ENCODE peak calls at places on chromosomes 12 and 14, in nine cellular contexts. R is right lobe of liver, I is HepG2, V is endothelial cell of umbilical vein, Z is spleen, D is stomach, L is transverse colon, P is tibial nerve, E is uterus. H is an unnamed sample. For H3K27me3, the result is how much of the 10 kb centered on the place peaks cover.

GRCh38 chr12:38056701-38057689 is 259.6 kb upstream of the ALG10B start:
- DNase-seq in V (no peak), E (no peak), L (no peak), R (no peak), Z (no peak), I (no peak), D (no peak), P (no peak), H (no peak)

GRCh38 chr12:119183942-119184695 is 5.4 kb downstream of the HSPB8 start:
- DNase-seq in I (no peak), L (no peak), E (no peak), D (no peak), P (no peak), R (no peak), Z (no peak), V (no peak), H (peak)

GRCh38 chr14:32662234-32662633 is 276.4 kb upstream of the NPAS3 start:
- DNase-seq in I (no peak), Z (no peak), L (no peak), R (no peak), P (no peak), V (no peak), E (no peak), D (no peak), H (no peak)

GRCh38 chr12:122097641-122098364 is 19.2 kb downstream of the MLXIP start:
- DNase-seq in L (peak), E (no peak), I (peak), V (peak), P (no peak), Z (no peak), D (peak), R (peak), H (peak)

GRCh38 chr12:104460973-104461693 is 4.4 kb downstream of the CHST11 start:
- DNase-seq in V (peak), E (no peak), R (no peak), L (no peak), D (no peak), P (no peak), Z (no peak), I (no peak), H (no peak)

GRCh38 chr14:102500190-102500661 is 9.3 kb downstream of the ANKRD9 start:
- DNase-seq in I (no peak), V (peak), D (no peak), R (no peak), L (peak), Z (no peak), E (peak), P (no peak), H (peak)

GRCh38 chr12:65868133-65868705 is 43.9 kb downstream of the HMGA2 start:
- DNase-seq in Z (no peak), R (no peak), P (no peak), L (no peak), E (no peak), V (peak), I (no peak), D (no peak), H (no peak)

GRCh38 chr12:67522222-67522621 is 126.3 kb upstream of the DYRK2 start:
- DNase-seq in R (no peak), E (no peak), V (no peak), I (no peak), L (no peak), D (no peak), P (no peak), Z (no peak), H (no peak)

GRCh38 chr12:45216297-45216982 is 545 bp downstream of the ANO6 start:
- DNase-seq in L (peak), R (peak), Z (peak), P (no peak), V (peak), I (peak), E (peak), D (peak), H (peak)

GRCh38 chr12:45214071-45214470 is 1.8 kb upstream of the ANO6 start:
- DNase-seq in E (no peak), R (no peak), V (no peak), P (no peak), Z (no peak), D (no peak), I (no peak), L (no peak), H (no peak)

GRCh38 chr12:45216983-45217485 is 1.1 kb downstream of the ANO6 start:
- DNase-seq in R (no peak), I (no peak), Z (no peak), E (no peak), V (no peak), D (no peak), P (no peak), L (no peak), H (no peak)

GRCh38 chr12:45214739-45215418 is 1.0 kb upstream of the ANO6 start:
- DNase-seq in D (no peak), P (no peak), R (no peak), I (no peak), L (no peak), E (peak), Z (no peak), V (peak), H (no peak)

GRCh38 chr12:45215419-45216296 is at the start of gene ANO6:
- DNase-seq in I (peak), R (peak), V (peak), E (peak), L (peak), P (peak), Z (peak), D (peak), H (peak)
- TF ChIP-seq POLR2A in I (peak), R (peak), V (peak), E (peak), L (peak), P (peak), Z (peak), D (peak), H (peak)

DNA sequence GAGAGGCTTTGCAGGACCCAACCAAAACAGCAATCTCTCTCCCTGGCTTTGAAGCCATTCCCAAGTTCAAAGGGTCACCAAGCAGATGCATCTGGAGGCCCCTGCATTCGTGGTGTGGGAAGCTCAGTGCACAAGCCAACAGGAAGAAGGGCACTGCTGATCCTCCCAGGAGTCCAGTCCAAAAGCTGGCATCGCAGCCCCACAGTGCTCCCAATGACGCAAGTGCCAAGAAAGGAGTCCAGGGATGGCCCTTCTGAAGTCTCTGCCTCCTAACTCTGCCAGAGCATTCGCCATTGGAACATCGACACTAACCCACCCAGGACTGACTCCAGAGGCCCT is 25.1 kb downstream of the PXN start:
- DNase-seq in P (no peak), Z (no peak), D (no peak), E (no peak), L (no peak), V (peak), I (no peak), R (no peak), H (no peak)
- H3K27ac ChIP-seq in P (peak), Z (peak), D (no peak), E (peak), L (peak), V (peak), I (no peak), R (no peak), H (no peak)

DNA sequence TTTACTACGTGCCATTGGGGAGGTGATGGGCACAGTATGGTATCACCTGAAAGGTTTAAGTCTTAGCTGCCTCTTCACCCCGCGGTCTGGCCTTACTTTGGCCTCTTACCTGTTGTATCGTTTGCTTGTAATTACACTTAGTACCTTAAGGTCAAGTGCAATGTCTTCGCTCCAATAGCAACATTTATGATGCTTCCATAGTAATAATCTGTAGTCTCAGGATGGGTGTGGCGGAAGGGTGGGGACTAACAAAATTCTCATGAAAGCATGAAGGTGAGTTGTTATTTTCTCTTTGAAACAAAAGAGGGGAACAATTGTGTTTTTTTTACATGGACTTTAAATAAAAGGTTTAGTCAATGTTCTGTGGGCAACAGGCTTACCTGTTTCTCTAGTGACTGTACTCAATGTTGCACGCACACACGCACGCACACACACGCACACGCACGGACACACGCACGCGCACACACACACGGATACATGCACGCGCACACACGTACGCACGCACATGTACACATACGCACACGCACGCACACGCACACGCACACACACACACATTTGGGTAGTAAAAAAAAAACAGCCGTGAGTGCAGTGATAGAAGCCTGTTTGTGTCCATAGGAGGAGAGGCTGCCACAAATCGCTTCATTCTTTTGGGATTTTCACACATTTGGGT is 91.4 kb downstream of the DNAH10 start:
- DNase-seq in P (no peak), E (no peak), Z (no peak), D (no peak), R (no peak), V (no peak), L (peak), I (no peak), H (no peak)
- H3K27me3 ChIP-seq in P (under half), E (under half), Z (under half), D (under half), R (under half), V (under half), L (under half), I (under half), H (under half)

GRCh38 chr12:2691340-2692111 is 103.2 kb upstream of the FKBP4 start:
- DNase-seq in R (no peak), V (no peak), Z (peak), P (no peak), L (peak), D (no peak), E (no peak), I (no peak), H (no peak)
- TF ChIP-seq POLR2A in R (no peak), V (no peak), Z (no peak), P (no peak), L (peak), D (no peak), E (no peak), I (no peak), H (no peak)